ENCODE peak calls at places on chromosomes 2 and 18, in ten cellular contexts. T is hippocampal formation; E is NCI-H69; L is ACHN; H is tibial artery; B is cardiac muscle cell; P is mesenteric fat pad; X is Jurkat, Clone E6-1; N is activated effector memory CD4-positive, alpha-beta T cell treated with anti-CD3 and anti-CD28 coated beads, Interleukin-2, amount 50 U/mL, for 16 hours; U is kidney tubule cell. S is an unnamed sample.

GRCh38 chr2:233074106-233074505 is 14.0 kb downstream of the INPP5D start:
- DNase-seq in T (no peak), E (no peak), L (no peak), H (no peak), B (no peak), P (peak), X (no peak), N (no peak), U (no peak), S (no peak)

GRCh38 chr2:88024509-88024908 is 8.2 kb upstream of the RNU2-63P start:
- DNase-seq in T (no peak), E (no peak), L (no peak), H (no peak), B (no peak), P (peak), X (no peak), N (no peak), U (no peak), S (no peak)

GRCh38 chr2:45992746-45993475 is 304.3 kb upstream of the EPAS1 start:
- DNase-seq in T (no peak), E (no peak), L (no peak), H (no peak), B (no peak), P (no peak), X (no peak), N (no peak), U (no peak), S (no peak)

GRCh38 chr18:49061239-49061905 is 110.6 kb upstream of the SMAD7 start:
- DNase-seq in T (no peak), E (peak), L (no peak), H (no peak), B (no peak), P (no peak), X (no peak), N (no peak), U (no peak), S (no peak)

GRCh38 chr2:234451852-234452625 is 44.8 kb downstream of the ARL4C start:
- DNase-seq in T (no peak), E (no peak), L (no peak), H (no peak), B (peak), P (no peak), X (no peak), N (no peak), U (peak), S (peak)

GRCh38 chr2:203650860-203651613 is 55.4 kb upstream of the CD28 start:
- DNase-seq in T (peak), E (peak), L (peak), H (no peak), B (peak), P (no peak), X (peak), N (no peak), U (peak), S (peak)

GRCh38 chr18:50783553-50783952 is 36.3 kb downstream of the MRO start:
- DNase-seq in T (no peak), E (no peak), L (no peak), H (no peak), B (no peak), P (no peak), X (no peak), N (no peak), U (no peak), S (no peak)

GRCh38 chr2:5121677-5122076 is 570.5 kb upstream of the SOX11 start:
- DNase-seq in T (no peak), E (no peak), L (no peak), H (no peak), B (no peak), P (no peak), X (no peak), N (no peak), U (peak), S (peak)

GRCh38 chr18:63407734-63408133 is 14.5 kb downstream of the VPS4B start:
- DNase-seq in T (no peak), E (no peak), L (no peak), H (no peak), B (no peak), P (no peak), X (no peak), N (no peak), U (no peak), S (no peak)

GRCh38 chr2:28152585-28153284 is 239.9 kb upstream of the FOSL2 start:
- DNase-seq in T (no peak), E (no peak), L (peak), H (no peak), B (no peak), P (no peak), X (no peak), N (no peak), U (peak), S (no peak)

GRCh38 chr18:37564796-37565137 is 831 bp downstream of the CELF4 start:
- DNase-seq in T (peak), E (peak), L (peak), H (no peak), B (peak), P (peak), X (no peak), N (no peak), U (peak), S (peak)

GRCh38 chr2:50614056-50614455 is 417.9 kb downstream of the NRXN1 start:
- DNase-seq in T (no peak), E (no peak), L (no peak), H (no peak), B (no peak), P (no peak), X (no peak), N (no peak), U (peak), S (no peak)

S was measured in DMS53.